ENCODE peak calls at places on chromosomes 6 and 20, in six cellular contexts. I is effector memory CD4-positive, alpha-beta T cell; S is IMR-90; W is ovary; G is pancreas; X is neural progenitor cell. U is an unnamed sample. For H3K36me3, the result is how much of the 10 kb centered on the place peaks cover.

GRCh38 chr6:125748534-125749111 is 809 bp upstream of the HEY2 start:
- DNase-seq in G (no peak), I (no peak), W (no peak), X (peak), S (peak), U (no peak)

GRCh38 chr6:35669441-35669776 is 19.3 kb downstream of the FKBP5 start:
- DNase-seq in S (peak), W (no peak), I (no peak), X (no peak), G (no peak), U (peak)

GRCh38 chr20:10522328-10522727 is 87.2 kb downstream of the SLX4IP start:
- DNase-seq in I (no peak), G (no peak), S (no peak), W (no peak), X (no peak), U (no peak)

GRCh38 chr20:54073288-54073687 is 2.9 kb upstream of the BCAS1 start:
- DNase-seq in G (no peak), I (no peak), X (no peak), W (no peak), S (no peak), U (no peak)

GRCh38 chr6:154403803-154404202 is 47.2 kb upstream of the IPCEF1 start:
- DNase-seq in G (no peak), S (peak), X (no peak), W (peak), I (no peak), U (no peak)

GRCh38 chr6:12355354-12355753 is 65.2 kb downstream of the EDN1 start:
- DNase-seq in X (no peak), S (no peak), G (no peak), I (no peak), W (no peak), U (no peak)

GRCh38 chr6:148200302-148200701 is 142.3 kb upstream of the SASH1 start:
- DNase-seq in X (no peak), S (no peak), W (no peak), G (peak), I (no peak), U (no peak)

GRCh38 chr6:118648866-118649554 is 2.4 kb downstream of the CEP85L start:
- DNase-seq in X (no peak), S (peak), I (no peak), W (no peak), G (no peak), U (no peak)

GRCh38 chr6:40256831-40257230 is 322.6 kb upstream of the MOCS1 start:
- DNase-seq in W (no peak), G (no peak), X (no peak), S (no peak), I (no peak), U (no peak)

GRCh38 chr6:129632081-129632758 is 77.8 kb downstream of the ARHGAP18 start:
- DNase-seq in W (no peak), S (no peak), X (no peak), G (no peak), I (no peak), U (no peak)

GRCh38 chr20:57698191-57698866 is 11.5 kb downstream of the PMEPA1 start:
- DNase-seq in G (no peak), I (peak), W (no peak), S (peak), X (no peak), U (no peak)

GRCh38 chr6:168134399-168135201 is 55.6 kb upstream of the FRMD1 start:
- DNase-seq in W (no peak), S (no peak), G (no peak), I (no peak), X (no peak), U (no peak)

GRCh38 chr20:63117661-63118302 is 98.1 kb downstream of the YTHDF1 start:
- DNase-seq in X (no peak), W (no peak), G (no peak), I (no peak), S (no peak), U (no peak)

GRCh38 chr6:166774292-166774691 is 147.2 kb upstream of the RPS6KA2 start:
- DNase-seq in W (no peak), I (no peak), G (no peak), S (no peak), X (no peak), U (no peak)

GRCh38 chr6:15953152-15953880 is 175.6 kb upstream of the MYLIP start:
- DNase-seq in W (no peak), S (no peak), G (no peak), X (no peak), I (no peak), U (peak)

GRCh38 chr20:33209789-33210188 is 7.4 kb upstream of the BPIFA3 start:
- DNase-seq in S (peak), I (no peak), X (peak), G (peak), W (peak), U (peak)

GRCh38 chr6:46491789-46492547 is 719 bp upstream of the RCAN2 start:
- DNase-seq in X (peak), I (no peak), G (peak), S (peak), W (peak), U (no peak)

GRCh38 chr20:48051810-48052491 is 266.7 kb upstream of the SULF2 start:
- DNase-seq in G (no peak), X (no peak), I (no peak), W (no peak), S (peak), U (no peak)

GRCh38 chr6:11209941-11210340 is 22.5 kb downstream of the NEDD9 start:
- DNase-seq in X (no peak), I (no peak), W (no peak), G (no peak), S (peak), U (no peak)

GRCh38 chr6:20205722-20206154 is 6.5 kb downstream of the MBOAT1 start:
- DNase-seq in I (no peak), G (no peak), X (no peak), W (peak), S (no peak), U (no peak)

GRCh38 chr6:170073846-170074245 is 217.0 kb downstream of the DLL1 start:
- DNase-seq in X (no peak), G (peak), I (no peak), W (no peak), S (no peak), U (no peak)
- H3K27ac ChIP-seq in X (no peak), G (no peak), I (no peak), W (no peak), S (no peak), U (no peak)

GRCh38 chr6:78967191-78967590 is 99.8 kb downstream of the IRAK1BP1 start:
- DNase-seq in X (no peak), S (no peak), G (no peak), W (no peak), I (no peak), U (no peak)
- H3K36me3 ChIP-seq in X (half or more), S (under half), G (under half), W (under half), I (under half), U (under half)

GRCh38 chr20:43536817-43537440 is 21.9 kb upstream of the SGK2 start:
- DNase-seq in S (peak), W (no peak), X (no peak), I (no peak), G (no peak), U (no peak)

GRCh38 chr20:43536041-43536816 is 22.6 kb upstream of the SGK2 start:
- DNase-seq in W (no peak), X (no peak), I (no peak), S (no peak), G (no peak), U (no peak)

GRCh38 chr20:43538855-43539700 is 19.7 kb upstream of the SGK2 start:
- DNase-seq in S (peak), G (peak), X (no peak), W (no peak), I (no peak), U (no peak)

GRCh38 chr20:43539975-43540672 is 18.7 kb upstream of the SGK2 start:
- DNase-seq in S (no peak), X (no peak), W (no peak), G (no peak), I (no peak), U (no peak)

GRCh38 chr20:43537921-43538854 is 20.6 kb upstream of the SGK2 start:
- DNase-seq in G (peak), W (peak), X (peak), S (peak), I (no peak), U (peak)
- H3K27ac ChIP-seq in G (no peak), W (no peak), X (no peak), S (no peak), I (no peak), U (no peak)

GRCh38 chr6:13590574-13591153 is 16.3 kb downstream of the SIRT5 start:
- DNase-seq in X (no peak), W (no peak), S (no peak), I (no peak), G (no peak), U (no peak)

GRCh38 chr6:13591205-13591921 is 17.0 kb downstream of the SIRT5 start:
- DNase-seq in I (no peak), W (no peak), G (no peak), S (no peak), X (no peak), U (no peak)

GRCh38 chr6:13593103-13593502 is 18.7 kb downstream of the SIRT5 start:
- DNase-seq in G (no peak), W (no peak), I (no peak), X (no peak), S (no peak), U (no peak)

GRCh38 chr6:13597073-13597472 is 18.1 kb upstream of the NOL7 start:
- DNase-seq in X (no peak), W (no peak), S (no peak), G (no peak), I (no peak), U (no peak)

DNA sequence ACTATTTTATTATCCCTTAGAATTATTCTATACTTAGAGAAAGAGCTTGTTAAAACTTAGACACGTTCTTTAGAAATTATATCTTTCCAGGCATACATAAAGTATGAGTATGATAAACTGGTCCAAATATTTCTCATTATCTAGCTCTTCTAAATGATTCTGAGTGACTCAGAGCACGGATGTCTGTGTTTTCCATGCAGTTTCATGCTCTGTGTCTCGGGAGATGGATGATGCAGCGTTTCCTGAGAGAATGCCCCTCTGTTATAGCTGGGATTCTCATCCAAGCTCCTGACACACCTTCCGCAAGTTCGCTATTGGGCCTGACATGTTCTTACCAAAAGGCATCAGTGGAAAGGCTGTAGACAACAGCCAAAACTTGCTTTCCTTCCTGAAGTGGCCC is 19.3 kb downstream of the SIRT5 start:
- DNase-seq in I (no peak), S (peak), G (no peak), W (no peak), X (no peak), U (no peak)
- H3K36me3 ChIP-seq in I (under half), S (under half), G (under half), W (under half), X (under half), U (under half)

DNA sequence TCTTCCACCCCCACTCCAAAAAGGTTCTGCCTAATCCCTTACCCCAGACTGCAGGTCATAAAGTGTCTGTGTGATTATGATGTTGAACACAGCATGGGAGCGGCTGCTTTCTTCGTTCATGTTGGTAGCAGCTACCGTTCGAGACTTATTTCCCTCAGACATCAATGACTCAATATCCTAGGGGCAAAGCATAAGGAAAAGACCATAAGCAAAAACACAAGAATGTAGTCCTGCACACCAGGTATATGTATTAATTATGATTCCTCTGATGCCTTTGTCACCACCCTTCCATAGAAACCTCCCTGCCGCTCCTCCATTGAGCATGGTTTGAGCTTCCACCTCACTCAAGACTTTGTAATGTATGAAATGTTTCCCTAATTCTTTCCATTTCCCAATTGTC is 137.2 kb downstream of the KIF13A start:
- DNase-seq in W (no peak), I (no peak), G (no peak), X (no peak), S (no peak), U (no peak)
- H3K27ac ChIP-seq in W (no peak), I (no peak), G (no peak), X (no peak), S (no peak), U (no peak)

GRCh38 chr20:50900261-50900660 is 31.0 kb downstream of the ADNP start:
- DNase-seq in S (no peak), I (no peak), G (no peak), X (no peak), W (no peak), U (no peak)
- H3K36me3 ChIP-seq in S (under half), I (under half), G (under half), X (under half), W (under half), U (under half)

DNA sequence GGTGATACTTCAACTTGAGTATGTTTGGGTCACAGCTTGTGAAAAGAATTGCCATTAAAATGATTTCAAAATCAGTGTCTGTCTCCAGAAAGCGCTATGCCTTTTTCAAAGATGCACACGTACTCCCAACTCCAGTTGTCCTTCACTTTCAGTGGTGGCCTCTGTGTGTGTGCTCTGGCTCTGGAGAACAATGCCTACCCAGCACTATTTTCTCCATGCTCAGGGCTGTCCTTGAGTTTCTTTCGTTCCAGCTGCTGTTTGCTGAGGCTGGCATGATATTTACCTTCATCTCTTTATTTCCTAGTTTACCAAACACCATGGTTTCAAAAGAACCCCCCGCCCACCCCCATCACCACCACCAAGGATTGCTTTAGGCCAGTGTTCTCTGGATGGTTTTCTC is 136.8 kb downstream of the QRSL1 start:
- DNase-seq in W (no peak), X (no peak), I (no peak), G (peak), S (no peak), U (no peak)
- H3K27ac ChIP-seq in W (no peak), X (no peak), I (no peak), G (peak), S (no peak), U (no peak)

GRCh38 chr6:82211326-82211725 is 36.2 kb downstream of the IBTK start:
- DNase-seq in W (no peak), I (no peak), G (no peak), X (no peak), S (no peak), U (no peak)
- H3K36me3 ChIP-seq in W (under half), I (under half), G (under half), X (under half), S (under half), U (under half)

DNA sequence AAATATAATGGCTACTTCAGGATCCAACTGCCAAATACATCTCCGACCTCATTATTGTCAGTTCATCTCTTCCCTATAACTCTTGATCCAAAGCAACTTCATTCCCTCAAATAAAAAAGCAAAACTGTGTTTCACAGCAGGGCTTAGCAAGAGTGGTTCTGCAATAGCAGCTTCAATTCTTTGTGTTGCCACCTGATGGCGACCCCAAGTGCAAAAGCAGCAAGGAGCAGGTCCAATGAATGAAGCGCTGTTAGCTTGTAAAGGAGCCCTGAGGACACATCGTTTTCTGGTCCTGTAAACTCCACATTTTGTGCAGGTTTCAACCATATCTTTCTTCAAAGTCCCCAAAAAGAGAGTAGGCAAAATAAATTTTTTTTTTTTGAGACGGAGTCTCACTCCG is 19.6 kb downstream of the RTN4IP1 start:
- DNase-seq in I (no peak), S (no peak), X (peak), W (no peak), G (no peak), U (no peak)
- H3K27ac ChIP-seq in I (no peak), S (no peak), X (no peak), W (no peak), G (no peak), U (no peak)

DNA sequence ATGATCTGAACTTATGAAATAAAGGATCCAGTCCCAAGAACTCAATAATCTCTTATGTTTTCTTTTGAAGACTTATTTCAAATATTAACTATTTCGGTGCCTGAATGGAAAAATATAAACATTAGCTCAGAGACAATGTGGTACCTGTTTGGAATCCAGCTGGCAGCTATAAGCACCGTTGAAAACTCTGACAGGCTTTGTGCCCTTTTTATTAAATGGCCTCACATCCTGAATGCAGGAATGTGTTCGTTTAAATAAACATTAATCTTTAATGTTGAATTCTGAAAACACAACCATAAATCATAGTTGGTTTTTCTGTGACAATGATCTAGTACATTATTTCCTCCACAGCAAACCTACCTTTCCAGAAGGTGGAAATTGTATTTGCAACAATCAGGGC is 4.4 kb upstream of the KIAA0319 start:
- DNase-seq in S (no peak), W (no peak), G (no peak), X (no peak), I (no peak), U (no peak)
- H3K36me3 ChIP-seq in S (under half), W (under half), G (under half), X (under half), I (under half), U (under half)